ENCODE peak calls at places on chromosomes 5 and 9, in four cellular contexts. One of them, this sample, is unnamed.

GRCh38 chr5:77631166-77631582 is 7.3 kb downstream of the OTP start:
- DNase-seq in GM10248: peak; percentile 74
- DNase-seq in SJCRH30: no peak
- DNase-seq in left ventricle myocardium superior: no peak
- DNase-seq in this sample: no peak

GRCh38 chr9:124258765-124259272 is 1.1 kb downstream of the NEK6 start:
- DNase-seq in GM10248: no peak
- DNase-seq in SJCRH30: peak; percentile 57
- DNase-seq in left ventricle myocardium superior: no peak
- DNase-seq in this sample: no peak

GRCh38 chr5:20554001-20554400 is 566.0 kb upstream of the CDH18 start:
- DNase-seq in GM10248: no peak
- DNase-seq in SJCRH30: no peak
- DNase-seq in left ventricle myocardium superior: no peak
- DNase-seq in this sample: no peak

GRCh38 chr5:133489632-133490031 is 122.7 kb downstream of the FSTL4 start:
- DNase-seq in GM10248: peak; percentile 25
- DNase-seq in SJCRH30: peak; percentile 55
- DNase-seq in left ventricle myocardium superior: no peak
- DNase-seq in this sample: no peak

GRCh38 chr5:80481019-80481893 is 6.6 kb upstream of the FAM151B start:
- DNase-seq in GM10248: peak; percentile 55
- DNase-seq in SJCRH30: peak; percentile 82
- DNase-seq in left ventricle myocardium superior: no peak
- DNase-seq in this sample: no peak

GRCh38 chr9:129316281-129317030 is 138.4 kb upstream of the IER5L start:
- DNase-seq in GM10248: no peak
- DNase-seq in SJCRH30: no peak
- DNase-seq in left ventricle myocardium superior: no peak
- DNase-seq in this sample: no peak

GRCh38 chr5:677131-678101 is 15.7 kb downstream of the TPPP start:
- DNase-seq in GM10248: no peak
- DNase-seq in SJCRH30: no peak
- DNase-seq in left ventricle myocardium superior: no peak
- DNase-seq in this sample: peak; percentile 9

GRCh38 chr5:111229871-111230812 is 6.0 kb downstream of the CAMK4 start:
- DNase-seq in GM10248: no peak
- DNase-seq in SJCRH30: no peak
- DNase-seq in left ventricle myocardium superior: no peak
- DNase-seq in this sample: no peak

GRCh38 chr9:104209387-104209786 is 115.3 kb downstream of the SMC2 start:
- DNase-seq in GM10248: no peak
- DNase-seq in SJCRH30: no peak
- DNase-seq in left ventricle myocardium superior: no peak
- DNase-seq in this sample: no peak

GRCh38 chr5:103561670-103562069 is 919 bp downstream of the NUDT12 start:
- DNase-seq in GM10248: no peak
- DNase-seq in SJCRH30: peak; percentile 28
- DNase-seq in left ventricle myocardium superior: peak; percentile 10
- DNase-seq in this sample: no peak

GRCh38 chr5:24633705-24634325 is 11.0 kb downstream of the CDH10 start:
- DNase-seq in GM10248: peak; percentile 8
- DNase-seq in SJCRH30: peak; percentile 51
- DNase-seq in left ventricle myocardium superior: no peak
- DNase-seq in this sample: no peak

GRCh38 chr5:95669540-95669939 is 13.3 kb downstream of the SPATA9 start:
- DNase-seq in GM10248: no peak
- DNase-seq in SJCRH30: peak; percentile 82
- DNase-seq in left ventricle myocardium superior: peak; percentile 70
- DNase-seq in this sample: peak; percentile 86

GRCh38 chr9:18360005-18360404 is 113.9 kb upstream of the ADAMTSL1 start:
- DNase-seq in GM10248: no peak
- DNase-seq in SJCRH30: peak; percentile 42
- DNase-seq in left ventricle myocardium superior: no peak
- DNase-seq in this sample: no peak

GRCh38 chr5:127958421-127959011 is 125.0 kb upstream of the SLC12A2 start:
- DNase-seq in GM10248: no peak
- DNase-seq in SJCRH30: peak; percentile 24
- DNase-seq in left ventricle myocardium superior: no peak
- DNase-seq in this sample: no peak

GRCh38 chr5:59829389-59829788 is 64.1 kb downstream of the PDE4D start:
- DNase-seq in GM10248: no peak
- DNase-seq in SJCRH30: peak; percentile 81
- DNase-seq in left ventricle myocardium superior: no peak
- DNase-seq in this sample: no peak

GRCh38 chr5:175809531-175810121 is 61.8 kb upstream of the CPLX2 start:
- DNase-seq in GM10248: no peak
- DNase-seq in SJCRH30: peak; percentile 48
- DNase-seq in left ventricle myocardium superior: no peak
- DNase-seq in this sample: no peak

GRCh38 chr5:126947146-126948010 is 83.0 kb downstream of the MARCHF3 start:
- DNase-seq in GM10248: peak; percentile 48
- DNase-seq in SJCRH30: no peak
- DNase-seq in left ventricle myocardium superior: no peak
- DNase-seq in this sample: no peak

GRCh38 chr5:168987540-168988300 is 313.2 kb downstream of the SLIT3 start:
- DNase-seq in GM10248: peak; percentile 58
- DNase-seq in SJCRH30: peak; percentile 75
- DNase-seq in left ventricle myocardium superior: peak; percentile 80
- DNase-seq in this sample: peak; percentile 70

GRCh38 chr9:5493597-5494511 is 16.5 kb upstream of the PDCD1LG2 start:
- DNase-seq in GM10248: peak; percentile 75
- DNase-seq in SJCRH30: peak; percentile 18
- DNase-seq in left ventricle myocardium superior: no peak
- DNase-seq in this sample: peak; percentile 48

GRCh38 chr9:37953775-37954437 is 50.0 kb upstream of the SLC25A51 start:
- DNase-seq in GM10248: peak; percentile 75
- DNase-seq in SJCRH30: peak; percentile 31
- DNase-seq in left ventricle myocardium superior: no peak
- DNase-seq in this sample: peak; percentile 36

GRCh38 chr9:33458444-33458843 is 11.1 kb upstream of the AQP3 start:
- DNase-seq in GM10248: peak; percentile 61
- DNase-seq in SJCRH30: no peak
- DNase-seq in left ventricle myocardium superior: no peak
- DNase-seq in this sample: no peak

GRCh38 chr9:112308576-112308975 is 24.8 kb downstream of the PTBP3 start:
- DNase-seq in GM10248: no peak
- DNase-seq in SJCRH30: peak; percentile 63
- DNase-seq in left ventricle myocardium superior: no peak
- DNase-seq in this sample: no peak

GRCh38 chr5:172926796-172927195 is 32.4 kb upstream of the RPL26L1 start:
- DNase-seq in GM10248: no peak
- DNase-seq in SJCRH30: peak; percentile 28
- DNase-seq in left ventricle myocardium superior: no peak
- DNase-seq in this sample: no peak

GRCh38 chr5:181261320-181262085 is 560 bp upstream of the TRIM52 start:
- DNase-seq in GM10248: peak; percentile 72
- DNase-seq in SJCRH30: peak; percentile 81
- DNase-seq in left ventricle myocardium superior: peak; percentile 82
- DNase-seq in this sample: peak; percentile 92